ENCODE peak calls at places on chromosomes 6 and 20, in ten cellular contexts. U, J, N, H, F, Y, L, K, T and A are unnamed samples.
A peak's percentile ranks its signal among the peaks of the same experiment; 100 is the strongest.

GRCh38 chr20:58389324-58389967 is 417 bp downstream of the VAPB start:
- DNase-seq in H (peak; percentile 50), K (peak; percentile 71), J (peak; percentile 35), L (no peak), U (no peak), Y (no peak), N (no peak), F (peak; percentile 36), T (peak; percentile 50), A (peak; percentile 63)

GRCh38 chr20:22684072-22684762 is 99.8 kb upstream of the FOXA2 start:
- DNase-seq in H (peak; percentile 72), N (no peak), F (peak; percentile 72), J (peak; percentile 45), Y (peak; percentile 80), K (peak; percentile 79), T (peak; percentile 84), L (peak; percentile 80), U (peak; percentile 77), A (peak; percentile 90)

GRCh38 chr20:49868538-49868937 is 46.8 kb downstream of the SPATA2 start:
- DNase-seq in F (no peak), U (no peak), T (no peak), Y (no peak), K (no peak), N (no peak), H (no peak), J (no peak), L (no peak), A (peak; percentile 1)

GRCh38 chr6:146889303-146889702 is 290.5 kb downstream of the ADGB start:
- DNase-seq in K (no peak), Y (no peak), T (no peak), J (no peak), U (no peak), F (no peak), L (no peak), H (no peak), N (no peak), A (no peak)

GRCh38 chr6:44733868-44734267 is 346.4 kb downstream of the CDC5L start:
- DNase-seq in H (no peak), F (no peak), N (no peak), Y (no peak), L (no peak), K (no peak), J (no peak), U (no peak), T (no peak), A (no peak)

GRCh38 chr6:52975580-52975979 is 19.5 kb downstream of the GSTA4 start:
- DNase-seq in T (no peak), N (no peak), Y (no peak), L (no peak), K (no peak), U (no peak), J (no peak), F (peak; percentile 38), H (no peak), A (no peak)

GRCh38 chr20:4950437-4950836 is 50.9 kb downstream of the SLC23A2 start:
- DNase-seq in T (no peak), Y (no peak), J (no peak), F (no peak), K (no peak), L (no peak), N (no peak), U (no peak), H (no peak), A (no peak)

GRCh38 chr6:54595844-54596243 is 250.7 kb upstream of the FAM83B start:
- DNase-seq in L (no peak), U (no peak), N (no peak), T (no peak), F (no peak), Y (no peak), J (no peak), K (no peak), H (no peak), A (no peak)

GRCh38 chr6:12126051-12126450 is 113.9 kb downstream of the HIVEP1 start:
- DNase-seq in K (no peak), L (no peak), N (no peak), U (no peak), T (no peak), J (no peak), Y (no peak), F (no peak), H (no peak), A (no peak)

GRCh38 chr20:58651548-58651822 is 402 bp downstream of the STX16 start:
- DNase-seq in L (no peak), H (no peak), F (no peak), K (no peak), N (no peak), T (no peak), Y (no peak), J (no peak), U (no peak), A (no peak)

GRCh38 chr20:64142546-64142945 is 21.7 kb upstream of the MYT1 start:
- DNase-seq in J (no peak), H (peak; percentile 36), U (no peak), F (no peak), T (peak; percentile 6), N (peak; percentile 38), K (no peak), Y (peak; percentile 29), L (no peak), A (peak; percentile 47)

GRCh38 chr6:36054965-36055364 is 27.4 kb downstream of the MAPK14 start:
- DNase-seq in H (no peak), F (no peak), J (no peak), Y (no peak), N (no peak), U (no peak), L (no peak), T (no peak), K (no peak), A (peak; percentile 29)

GRCh38 chr6:10384719-10385511 is 30.0 kb downstream of the TFAP2A start:
- DNase-seq in N (no peak), H (no peak), U (no peak), K (no peak), Y (no peak), F (no peak), L (no peak), T (no peak), J (no peak), A (peak; percentile 53)

GRCh38 chr6:106256201-106256968 is 69.2 kb downstream of the ATG5 start:
- DNase-seq in Y (no peak), U (no peak), H (no peak), K (no peak), F (peak; percentile 36), N (no peak), J (no peak), L (no peak), T (no peak), A (peak; percentile 74)

GRCh38 chr6:50990750-50991446 is 172.2 kb downstream of the TFAP2B start:
- DNase-seq in J (no peak), Y (no peak), H (no peak), K (no peak), T (no peak), U (no peak), L (no peak), F (peak; percentile 70), N (no peak), A (peak; percentile 95)

GRCh38 chr6:43628392-43629103 is 516 bp downstream of the GTPBP2 start:
- DNase-seq in J (peak; percentile 69), N (peak; percentile 77), F (peak; percentile 72), T (peak; percentile 54), K (peak; percentile 69), Y (peak; percentile 37), U (no peak), H (peak; percentile 70), L (peak; percentile 44), A (peak; percentile 81)

GRCh38 chr6:73873081-73873480 is 177.1 kb downstream of the CD109 start:
- DNase-seq in K (no peak), F (no peak), N (no peak), U (no peak), Y (no peak), T (no peak), L (no peak), H (no peak), J (no peak), A (no peak)

GRCh38 chr20:10800288-10800687 is 126.5 kb upstream of the JAG1 start:
- DNase-seq in F (no peak), N (no peak), T (no peak), U (no peak), J (no peak), K (no peak), H (no peak), L (peak; percentile 27), Y (peak; percentile 66), A (peak; percentile 71)

GRCh38 chr20:62743777-62744317 is 35.2 kb downstream of the NTSR1 start:
- DNase-seq in N (peak; percentile 52), H (no peak), U (no peak), K (no peak), J (no peak), Y (no peak), T (no peak), F (no peak), L (no peak), A (no peak)

GRCh38 chr6:143877584-143878271 is 13.5 kb downstream of the ZC2HC1B start:
- DNase-seq in K (no peak), U (no peak), T (no peak), F (no peak), Y (no peak), H (no peak), J (no peak), L (no peak), N (no peak), A (no peak)

GRCh38 chr6:111418971-111419693 is 63.9 kb downstream of the REV3L start:
- DNase-seq in J (no peak), T (no peak), K (no peak), F (no peak), U (no peak), L (no peak), Y (no peak), H (no peak), N (no peak), A (no peak)

GRCh38 chr6:26311012-26311384 is 54.0 kb upstream of the BTN3A2 start:
- DNase-seq in J (no peak), U (peak; percentile 32), N (no peak), Y (peak; percentile 21), K (peak; percentile 44), L (no peak), F (peak; percentile 80), H (peak; percentile 64), T (peak; percentile 51), A (peak; percentile 82)

GRCh38 chr20:46520976-46521579 is 7.7 kb upstream of the ZNF334 start:
- DNase-seq in T (peak; percentile 77), Y (peak; percentile 47), H (no peak), F (peak; percentile 50), J (peak; percentile 63), N (no peak), K (peak; percentile 79), L (peak; percentile 34), U (peak; percentile 23), A (peak; percentile 49)

GRCh38 chr6:154754152-154754551 is 20.9 kb downstream of the SCAF8 start:
- DNase-seq in N (no peak), L (no peak), T (no peak), F (no peak), H (no peak), J (no peak), U (no peak), K (peak; percentile 43), Y (no peak), A (no peak)

GRCh38 chr20:51487525-51488279 is 54.8 kb downstream of the NFATC2 start:
- DNase-seq in N (no peak), H (peak; percentile 79), U (no peak), T (no peak), Y (no peak), J (no peak), K (peak; percentile 71), F (peak; percentile 65), L (no peak), A (no peak)

GRCh38 chr6:70072540-70073179 is 206.3 kb downstream of the COL19A1 start:
- DNase-seq in H (no peak), U (no peak), N (no peak), T (no peak), L (no peak), K (no peak), J (no peak), F (no peak), Y (no peak), A (no peak)

GRCh38 chr6:155493694-155494143 is 38.1 kb upstream of the NOX3 start:
- DNase-seq in H (peak; percentile 91), U (no peak), F (peak; percentile 95), J (no peak), L (no peak), Y (no peak), N (no peak), T (no peak), K (peak; percentile 10), A (no peak)

GRCh38 chr20:33064572-33065287 is 11.0 kb downstream of the BPIFB3 start:
- DNase-seq in F (no peak), H (no peak), K (no peak), T (no peak), J (no peak), U (no peak), L (no peak), N (no peak), Y (no peak), A (no peak)